ENCODE peak calls at places on chromosomes 3 and 15, in four cellular contexts. G, F, Q and M are unnamed samples.
A peak's percentile ranks its signal among the peaks of the same experiment; 100 is the strongest.

GRCh38 chr3:42179110-42179725 is 86.8 kb downstream of the CCK start:
- DNase-seq in Q (peak; percentile 83), F (peak; percentile 88), G (peak; percentile 71), M (no peak)

GRCh38 chr15:91040851-91041250 is 18.5 kb upstream of the VPS33B start:
- DNase-seq in G (no peak), Q (no peak), F (no peak), M (no peak)

GRCh38 chr15:31387483-31388118 is 61.0 kb downstream of the KLF13 start:
- DNase-seq in G (no peak), F (no peak), Q (no peak), M (no peak)

GRCh38 chr15:81163961-81164800 is 30.1 kb downstream of the CFAP161 start:
- DNase-seq in F (peak; percentile 85), G (peak; percentile 14), Q (no peak), M (no peak)

GRCh38 chr3:32045091-32045964 is 61.1 kb upstream of the GPD1L start:
- DNase-seq in G (peak; percentile 77), F (no peak), Q (peak; percentile 85), M (no peak)

GRCh38 chr3:99952306-99952705 is 134.6 kb downstream of the CMSS1 start:
- DNase-seq in G (no peak), F (no peak), Q (no peak), M (no peak)

GRCh38 chr3:78969483-78969882 is 798.3 kb downstream of the ROBO1 start:
- DNase-seq in F (no peak), Q (no peak), G (no peak), M (no peak)

GRCh38 chr3:42590989-42591756 is 513 bp downstream of the SS18L2 start:
- DNase-seq in F (no peak), G (no peak), Q (no peak), M (no peak)

GRCh38 chr15:81285461-81285860 is 38.5 kb downstream of the STARD5 start:
- DNase-seq in F (no peak), G (no peak), Q (no peak), M (no peak)

GRCh38 chr3:172965256-172965655 is 175.8 kb downstream of the SPATA16 start:
- DNase-seq in Q (no peak), G (no peak), F (no peak), M (no peak)

GRCh38 chr3:112128843-112129727 is 4.0 kb downstream of the GCSAM start:
- DNase-seq in Q (no peak), G (peak; percentile 3), F (no peak), M (no peak)

GRCh38 chr15:51401872-51402517 is 60.5 kb downstream of the GLDN start:
- DNase-seq in Q (peak; percentile 23), F (peak; percentile 63), G (peak; percentile 44), M (no peak)

GRCh38 chr3:84110787-84111186 is 848.0 kb upstream of the CADM2 start:
- DNase-seq in F (no peak), G (no peak), Q (no peak), M (no peak)

GRCh38 chr3:64008487-64008886 is 14.8 kb downstream of the PSMD6 start:
- DNase-seq in Q (no peak), F (no peak), G (no peak), M (no peak)

DNA sequence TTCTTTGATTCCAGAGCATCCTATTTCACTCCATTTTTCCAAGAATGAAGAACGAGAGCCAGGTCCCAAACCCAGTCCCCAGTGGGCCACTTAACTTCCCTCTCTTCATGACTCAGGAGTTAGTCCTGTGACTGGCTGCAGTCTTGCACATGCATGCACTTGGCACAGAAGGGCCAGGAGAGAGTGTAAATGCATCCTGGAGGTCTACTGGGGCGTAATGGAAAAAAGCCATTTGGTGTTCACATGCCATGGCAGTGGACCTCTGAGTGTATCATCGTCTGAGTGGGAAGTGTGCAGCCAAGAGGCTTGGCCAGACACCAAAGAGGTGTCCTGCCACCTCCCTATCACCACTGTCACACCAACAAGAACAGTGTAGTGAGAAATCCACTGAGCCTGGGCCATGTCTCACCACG is 15.1 kb upstream of the RFTN1 start:
- DNase-seq in Q (no peak), F (no peak), G (no peak), M (no peak)
- TF ChIP-seq CHD4 in Q (no peak), F (no peak), G (no peak), M (no peak)

DNA sequence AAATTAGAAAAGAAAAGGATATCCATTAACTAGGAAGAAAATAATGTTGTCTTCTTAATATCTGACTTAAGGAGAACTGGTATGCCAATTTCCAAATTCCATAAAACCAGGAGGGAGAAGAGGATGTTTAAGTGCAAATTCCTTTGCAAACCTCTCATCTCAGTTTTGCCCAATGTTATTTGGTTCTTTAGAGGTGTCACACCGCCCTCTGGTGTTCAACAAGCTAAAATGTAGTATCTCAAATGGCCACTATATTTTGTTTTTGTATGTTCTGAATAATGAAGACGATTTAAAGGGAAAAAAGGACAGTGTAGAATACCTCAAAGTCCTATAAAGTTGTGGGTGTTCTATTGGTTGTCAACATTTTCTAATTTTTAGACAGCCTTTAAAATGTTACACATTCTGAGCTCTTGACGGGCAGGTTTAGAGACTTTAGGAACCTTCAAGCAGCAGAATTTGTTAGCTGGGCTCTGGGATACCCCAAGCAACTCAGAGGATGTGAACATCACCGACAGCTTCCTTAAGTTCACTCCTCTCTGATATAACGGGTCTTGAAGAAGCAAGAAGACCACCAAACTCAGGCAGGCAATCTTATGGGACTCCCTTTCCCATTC is 458.3 kb downstream of the MFSD1 start:
- DNase-seq in F (peak; percentile 67), G (peak; percentile 65), Q (peak; percentile 56), M (no peak)
- TF ChIP-seq CHD4 in F (no peak), G (no peak), Q (no peak), M (no peak)

GRCh38 chr15:42102646-42103235 is 8.4 kb upstream of the PLA2G4D start:
- DNase-seq in F (no peak), G (no peak), Q (no peak), M (no peak)
- TF ChIP-seq CHD4 in F (no peak), G (no peak), Q (no peak), M (no peak)

DNA sequence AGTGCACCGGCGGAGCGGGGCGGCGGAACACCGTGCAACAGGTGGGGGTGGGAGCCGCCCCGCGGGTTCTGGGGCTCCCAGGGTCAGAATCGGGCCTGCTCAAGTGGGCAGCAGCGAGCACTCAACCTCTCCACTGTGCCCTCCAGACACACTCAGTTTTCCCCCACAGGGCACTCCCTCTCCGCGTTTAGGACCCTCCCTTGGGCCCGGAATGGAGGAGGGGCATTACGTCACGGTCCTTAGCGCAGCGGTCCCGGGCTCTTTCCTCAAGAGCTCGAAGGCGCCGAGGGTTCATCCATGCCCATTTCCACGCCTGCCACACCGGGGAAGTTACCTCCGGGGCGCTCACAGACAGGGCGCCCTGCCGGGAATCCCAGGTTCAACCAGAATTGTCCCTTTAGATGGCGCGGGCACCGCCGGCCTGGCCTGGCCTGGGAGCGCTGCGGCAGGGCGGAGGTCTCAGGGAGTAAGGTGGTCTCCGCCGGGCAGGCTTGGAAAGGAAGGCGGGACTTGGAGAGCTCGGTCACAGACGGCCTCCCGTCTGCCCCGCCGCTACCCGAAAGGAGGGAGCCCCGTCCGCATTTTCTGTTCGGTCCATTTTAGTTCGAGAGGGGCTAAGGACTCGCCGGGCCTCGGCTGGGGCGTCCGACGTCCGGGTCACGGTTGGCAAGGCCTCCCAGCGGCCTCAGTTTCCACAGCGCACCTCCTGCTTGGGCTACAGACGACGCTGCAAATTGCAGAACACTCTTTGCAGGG is 5.1 kb downstream of the RNU6-1 start:
- DNase-seq in Q (no peak), G (no peak), F (no peak), M (no peak)
- TF ChIP-seq CHD4 in Q (no peak), G (no peak), F (no peak), M (no peak)

GRCh38 chr3:152583913-152584312 is 251.0 kb upstream of the P2RY1 start:
- DNase-seq in G (no peak), F (no peak), Q (no peak), M (no peak)
- TF ChIP-seq CHD4 in G (no peak), F (no peak), Q (no peak), M (no peak)

DNA sequence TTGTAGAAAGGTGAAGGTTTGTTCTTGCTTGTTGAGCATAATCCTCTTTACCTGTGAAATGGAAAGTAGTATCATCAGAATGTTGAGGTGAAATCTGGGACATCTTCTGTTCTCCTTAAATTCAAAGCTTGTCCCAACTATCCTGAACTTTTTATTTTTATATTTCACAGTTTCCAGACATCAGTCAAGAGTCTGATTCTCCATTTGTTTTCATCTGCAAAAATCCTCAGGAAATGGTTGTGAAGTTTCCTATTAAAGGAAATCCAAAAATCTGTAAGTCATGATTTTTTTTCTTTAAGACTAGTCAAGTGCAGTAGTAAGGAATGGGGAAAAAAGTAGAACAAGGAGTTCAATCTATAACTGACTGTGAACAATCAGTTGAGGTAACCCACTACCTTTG is 15.5 kb upstream of the ZNF609 start:
- DNase-seq in F (no peak), Q (no peak), G (no peak), M (no peak)
- TF ChIP-seq CHD4 in F (no peak), Q (no peak), G (no peak), M (no peak)

GRCh38 chr15:89783861-89784685 is 7.9 kb downstream of the MESP2 start:
- DNase-seq in Q (no peak), F (no peak), G (no peak), M (no peak)
- TF ChIP-seq CHD4 in Q (no peak), F (no peak), G (no peak), M (no peak)

DNA sequence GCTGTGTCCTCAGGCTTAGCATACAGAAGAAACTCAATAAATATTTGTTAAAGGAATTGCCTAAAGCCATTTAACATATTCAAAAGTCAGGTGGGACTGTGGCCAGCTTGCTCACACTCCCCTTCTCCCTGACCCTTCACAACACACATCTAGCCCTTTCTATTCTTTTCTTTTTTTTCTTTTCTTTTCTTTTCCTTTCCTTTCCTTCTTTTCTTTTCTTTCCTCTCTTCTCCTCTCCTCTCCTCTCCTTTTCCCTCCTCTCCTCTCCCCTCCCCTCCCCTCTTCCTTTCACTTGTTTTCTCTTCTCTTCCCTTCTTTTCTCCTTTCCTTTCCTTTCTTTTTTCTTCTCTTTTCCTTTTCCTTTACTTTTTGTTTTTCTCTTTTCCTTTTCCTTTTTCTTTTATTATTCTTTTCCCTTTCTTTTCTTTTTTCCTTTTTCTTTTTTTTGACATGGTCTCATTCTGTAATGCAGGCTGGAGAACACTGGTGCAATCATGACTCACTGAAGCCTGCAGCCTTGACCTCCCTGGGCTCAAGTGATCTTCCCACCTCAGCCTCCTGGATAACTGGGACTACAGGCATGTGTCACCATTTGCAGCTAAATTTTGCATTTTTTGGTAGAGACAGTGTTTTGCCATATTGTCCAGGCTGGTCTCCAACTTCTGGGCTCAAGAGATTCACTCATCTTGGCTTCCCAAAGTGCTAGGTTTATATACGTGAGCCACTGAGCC is 377.8 kb downstream of the GRM7 start:
- DNase-seq in G (no peak), Q (no peak), F (no peak), M (no peak)
- TF ChIP-seq CHD4 in G (no peak), Q (no peak), F (no peak), M (no peak)

GRCh38 chr3:98512576-98512975 is 10.1 kb downstream of the CLDND1 start:
- DNase-seq in G (no peak), F (no peak), Q (no peak), M (no peak)

GRCh38 chr3:98508582-98508981 is 11.1 kb downstream of the OR5K2 start:
- DNase-seq in F (no peak), G (no peak), Q (no peak), M (no peak)

GRCh38 chr3:98514948-98515347 is 7.8 kb downstream of the CLDND1 start:
- DNase-seq in G (no peak), F (no peak), Q (no peak), M (no peak)

GRCh38 chr3:98513736-98514135 is 9.0 kb downstream of the CLDND1 start:
- DNase-seq in G (no peak), F (no peak), Q (no peak), M (no peak)

DNA sequence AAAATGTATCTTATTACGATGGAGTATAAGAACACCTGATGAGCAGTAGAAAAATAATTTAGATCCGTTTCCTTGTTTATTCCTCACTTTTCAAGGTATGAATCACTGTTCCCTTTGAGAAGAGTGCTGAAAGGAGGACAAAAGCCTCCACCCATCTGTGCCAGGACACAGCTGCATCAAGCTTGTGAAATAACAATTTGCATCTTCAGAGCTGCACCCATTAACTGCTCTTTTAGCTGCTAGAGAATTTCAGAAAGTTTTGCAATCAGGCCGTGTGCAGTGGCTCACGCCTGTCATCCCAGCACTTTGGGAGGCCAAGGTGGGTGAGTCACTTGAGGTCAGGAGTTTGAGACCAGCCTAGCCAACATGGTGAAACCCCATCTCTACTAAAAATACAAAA is 9.6 kb downstream of the CLDND1 start:
- DNase-seq in Q (no peak), F (no peak), G (peak; percentile 34), M (no peak)
- TF ChIP-seq CHD4 in Q (no peak), F (no peak), G (no peak), M (no peak)